ENCODE peak calls at places on chromosomes 6 and 20, in six cellular contexts. J is endodermal cell; W is omental fat pad; P is activated CD4-positive, alpha-beta memory T cell treated with anti-CD3 and anti-CD28 coated beads, Interleukin-2, amount 10 ng/mL, durations not matched to agents 7 days and 5 days; I is A172; V is left lung. N is an unnamed sample.

GRCh38 chr6:27839303-27840081 is 72.7 kb downstream of the OR2B2 start:
- DNase-seq in J (peak), P (peak), W (no peak), V (no peak), I (peak), N (no peak)

GRCh38 chr20:18310592-18310991 is 22.3 kb downstream of the ZNF133 start:
- DNase-seq in V (no peak), W (no peak), I (no peak), P (no peak), J (no peak), N (no peak)

GRCh38 chr20:48656661-48657211 is 171.1 kb downstream of the PREX1 start:
- DNase-seq in J (peak), W (no peak), V (no peak), I (no peak), P (no peak), N (no peak)

GRCh38 chr6:37696220-37696840 is 1.4 kb downstream of the MDGA1 start:
- DNase-seq in I (no peak), V (peak), J (peak), P (peak), W (no peak), N (no peak)

GRCh38 chr6:130655586-130655985 is 171.6 kb upstream of the SMLR1 start:
- DNase-seq in P (no peak), J (no peak), I (peak), V (no peak), W (no peak), N (no peak)

GRCh38 chr20:49982072-49982345 is 771 bp upstream of the SNAI1 start:
- DNase-seq in W (no peak), I (no peak), P (no peak), J (no peak), V (no peak), N (no peak)

GRCh38 chr20:17169575-17170136 is 57.2 kb upstream of the PCSK2 start:
- DNase-seq in J (peak), P (no peak), W (no peak), V (no peak), I (no peak), N (no peak)

GRCh38 chr6:127343753-127344659 is 597 bp upstream of the ECHDC1 start:
- DNase-seq in V (no peak), W (no peak), J (peak), P (no peak), I (peak), N (no peak)

GRCh38 chr6:137530404-137530803 is 36.2 kb upstream of the OLIG3 start:
- DNase-seq in J (peak), W (no peak), I (no peak), V (no peak), P (no peak), N (no peak)

GRCh38 chr6:49923826-49924225 is 40.1 kb downstream of the DEFB114 start:
- DNase-seq in I (no peak), V (no peak), J (peak), W (no peak), P (no peak), N (no peak)

GRCh38 chr6:118644007-118644406 is 7.4 kb downstream of the CEP85L start:
- DNase-seq in V (no peak), W (no peak), P (no peak), J (no peak), I (no peak), N (no peak)

GRCh38 chr20:34115232-34115631 is 3.2 kb upstream of the EIF2S2 start:
- DNase-seq in W (no peak), V (no peak), P (no peak), J (no peak), I (no peak), N (no peak)

GRCh38 chr20:33668087-33668790 is 1.5 kb downstream of the ACTL10 start:
- DNase-seq in J (peak), P (no peak), V (peak), W (no peak), I (no peak), N (no peak)

GRCh38 chr6:27565839-27566779 is 93.2 kb upstream of the ZNF184 start:
- DNase-seq in J (peak), P (no peak), V (no peak), W (no peak), I (no peak), N (no peak)

GRCh38 chr6:83505376-83505775 is 7.0 kb upstream of the PRSS35 start:
- DNase-seq in I (no peak), W (no peak), J (no peak), P (no peak), V (no peak), N (no peak)

GRCh38 chr20:57330998-57331397 is 1.4 kb downstream of the SPO11 start:
- DNase-seq in I (no peak), P (no peak), V (no peak), J (no peak), W (no peak), N (no peak)

GRCh38 chr20:41969656-41970055 is 351.5 kb upstream of the CHD6 start:
- DNase-seq in V (peak), J (no peak), P (no peak), W (no peak), I (no peak), N (no peak)

GRCh38 chr20:25179439-25180089 is 15.9 kb upstream of the ENTPD6 start:
- DNase-seq in P (no peak), I (no peak), W (no peak), J (no peak), V (no peak), N (no peak)

GRCh38 chr20:56420028-56420427 is 8.0 kb downstream of the CASS4 start:
- DNase-seq in P (no peak), J (no peak), V (no peak), I (no peak), W (no peak), N (no peak)

GRCh38 chr6:24796616-24797290 is 2.0 kb downstream of the ARMH2 start:
- DNase-seq in W (no peak), J (no peak), P (no peak), V (no peak), I (no peak), N (no peak)